ENCODE peak calls at places on chromosomes 3 and 15, in nine cellular contexts. Y is Panc1; H is trophoblast cell; D is adrenal gland; P is lung; F is sigmoid colon; R is kidney; Q is neural progenitor cell; S is CD4-positive, alpha-beta T cell. X is an unnamed sample.

GRCh38 chr15:35874260-35874905 is 328.4 kb upstream of the DPH6 start:
- DNase-seq in Y (no peak), H (peak; percentile 35), D (no peak), P (no peak), F (no peak), R (no peak), Q (no peak), S (no peak), X (peak; percentile 44)

GRCh38 chr15:46676233-46677206 is 1040.8 kb upstream of the SEMA6D start:
- DNase-seq in Y (no peak), H (no peak), D (no peak), P (no peak), F (no peak), R (no peak), Q (no peak), S (no peak), X (no peak)

GRCh38 chr3:123725652-123726400 is 141.0 kb upstream of the HACD2 start:
- DNase-seq in Y (no peak), H (no peak), D (no peak), P (no peak), F (no peak), R (no peak), Q (no peak), S (no peak), X (no peak)

GRCh38 chr3:188834349-188834748 is 337.4 kb upstream of the TPRG1 start:
- DNase-seq in Y (no peak), H (no peak), D (no peak), P (no peak), F (no peak), R (no peak), Q (no peak), S (no peak), X (no peak)

GRCh38 chr3:8888296-8888915 is 74.9 kb downstream of the RAD18 start:
- DNase-seq in Y (no peak), H (peak; percentile 77), D (no peak), P (no peak), F (no peak), R (no peak), Q (no peak), S (no peak), X (no peak)

GRCh38 chr3:164351126-164351525 is 727.2 kb downstream of the SI start:
- DNase-seq in Y (no peak), H (peak; percentile 36), D (no peak), P (no peak), F (no peak), R (no peak), Q (no peak), S (no peak), X (no peak)

GRCh38 chr3:38126121-38126892 is 10.6 kb downstream of the ACAA1 start:
- DNase-seq in Y (no peak), H (no peak), D (no peak), P (no peak), F (peak; percentile 50), R (no peak), Q (no peak), S (no peak), X (no peak)

GRCh38 chr3:38579146-38579545 is 70.3 kb downstream of the SCN5A start:
- DNase-seq in Y (no peak), H (peak; percentile 16), D (peak; percentile 15), P (no peak), F (no peak), R (no peak), Q (peak; percentile 35), S (no peak), X (no peak)

GRCh38 chr15:97140216-97140615 is 809.7 kb downstream of the NR2F2 start:
- DNase-seq in Y (no peak), H (no peak), D (no peak), P (no peak), F (no peak), R (no peak), Q (peak; percentile 60), S (no peak), X (no peak)

GRCh38 chr3:13452490-13453335 is 27.4 kb upstream of the HDAC11 start:
- DNase-seq in Y (peak; percentile 51), H (peak; percentile 90), D (peak; percentile 52), P (no peak), F (no peak), R (no peak), Q (peak; percentile 67), S (peak; percentile 35), X (peak; percentile 79)

GRCh38 chr3:153045150-153045549 is 116.9 kb upstream of the RAP2B start:
- DNase-seq in Y (no peak), H (no peak), D (no peak), P (no peak), F (no peak), R (no peak), Q (no peak), S (no peak), X (no peak)

GRCh38 chr15:57571725-57572124 is 20.0 kb upstream of the MYZAP start:
- DNase-seq in Y (no peak), H (no peak), D (no peak), P (no peak), F (no peak), R (no peak), Q (no peak), S (no peak), X (no peak)

GRCh38 chr3:64666171-64666581 is 21.6 kb downstream of the ADAMTS9 start:
- DNase-seq in Y (no peak), H (peak; percentile 81), D (no peak), P (no peak), F (no peak), R (peak; percentile 85), Q (no peak), S (no peak), X (no peak)

GRCh38 chr15:57440799-57441198 is 64.5 kb downstream of the CGNL1 start:
- DNase-seq in Y (no peak), H (peak; percentile 90), D (no peak), P (no peak), F (no peak), R (no peak), Q (no peak), S (no peak), X (no peak)

GRCh38 chr15:77099741-77100463 is 29.0 kb upstream of the TSPAN3 start:
- DNase-seq in Y (no peak), H (no peak), D (no peak), P (no peak), F (no peak), R (no peak), Q (no peak), S (no peak), X (no peak)

DNA sequence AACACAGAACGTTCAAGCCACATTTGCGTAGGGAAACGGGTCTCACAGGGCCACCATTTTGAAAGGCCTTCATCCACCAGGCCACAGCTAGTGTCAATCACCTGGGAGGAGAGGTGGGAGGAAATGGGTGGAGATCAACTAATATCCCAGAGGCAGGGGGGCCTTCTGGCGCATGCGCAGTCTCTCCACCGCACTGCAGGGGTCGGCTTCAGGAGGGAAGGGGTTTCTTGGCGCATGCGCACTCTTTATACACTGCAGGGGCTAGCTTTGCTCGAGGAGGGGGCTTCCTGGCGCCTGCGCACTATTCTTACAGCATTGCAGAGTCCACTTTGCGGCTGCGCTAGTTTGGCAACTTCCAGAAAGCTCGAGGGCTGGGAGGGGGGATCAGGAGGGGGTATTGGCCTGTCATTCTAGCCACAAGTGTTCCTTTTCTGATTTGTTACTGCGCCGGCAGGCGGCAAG is 173.2 kb upstream of the NDN start:
- DNase-seq in Y (no peak), H (no peak), D (no peak), P (no peak), F (no peak), R (no peak), Q (peak; percentile 95), S (no peak), X (peak; percentile 79)
- H3K27ac ChIP-seq in Y (no peak overlapping the region), H (no peak overlapping the region), D (no peak overlapping the region), P (no peak overlapping the region), F (no peak overlapping the region), R (no peak overlapping the region), Q (no peak overlapping the region), S (no peak overlapping the region), X (no peak overlapping the region)

GRCh38 chr3:15905041-15905440 is 107.3 kb upstream of the ANKRD28 start:
- DNase-seq in Y (no peak), H (peak; percentile 28), D (no peak), P (no peak), F (no peak), R (no peak), Q (no peak), S (no peak), X (no peak)
- H3K27ac ChIP-seq in Y (no peak overlapping the region), H (no peak overlapping the region), D (no peak overlapping the region), P (no peak overlapping the region), F (no peak overlapping the region), R (no peak overlapping the region), Q (no peak overlapping the region), S (no peak overlapping the region), X (no peak overlapping the region)

GRCh38 chr3:87225659-87226058 is 1.4 kb upstream of the CHMP2B start:
- DNase-seq in Y (no peak), H (no peak), D (peak; percentile 32), P (peak; percentile 33), F (peak; percentile 76), R (no peak), Q (no peak), S (no peak), X (no peak)

GRCh38 chr3:87227104-87227834 is at the start of gene CHMP2B:
- DNase-seq in Y (no peak), H (peak; percentile 98), D (peak; percentile 96), P (peak; percentile 93), F (peak; percentile 97), R (peak; percentile 97), Q (peak; percentile 94), S (peak; percentile 86), X (peak; percentile 91)

GRCh38 chr3:87228316-87228715 is 1.2 kb downstream of the CHMP2B start:
- DNase-seq in Y (no peak), H (peak; percentile 37), D (no peak), P (no peak), F (no peak), R (no peak), Q (peak; percentile 17), S (no peak), X (no peak)

GRCh38 chr3:87229113-87229512 is 2.0 kb downstream of the CHMP2B start:
- DNase-seq in Y (no peak), H (no peak), D (no peak), P (no peak), F (no peak), R (no peak), Q (no peak), S (no peak), X (no peak)

DNA sequence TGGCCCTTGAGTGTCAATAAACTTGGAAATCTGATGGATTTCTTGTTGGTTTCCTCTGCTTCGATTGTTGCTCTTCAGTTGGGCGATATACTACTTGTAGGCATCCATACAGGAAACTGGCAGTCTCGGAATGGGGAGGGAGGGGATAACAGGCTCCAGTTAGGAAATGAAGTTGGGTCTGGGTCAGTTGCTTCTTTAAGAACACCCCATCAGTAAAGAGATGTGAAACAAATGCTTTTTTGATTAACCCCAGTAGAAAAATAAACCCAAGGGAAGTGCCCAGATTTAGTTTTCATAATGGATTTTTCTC is 681 bp downstream of the CHMP2B start:
- DNase-seq in Y (no peak), H (no peak), D (no peak), P (no peak), F (no peak), R (no peak), Q (no peak), S (no peak), X (no peak)
- H3K27ac ChIP-seq in Y (peak overlapping the region; percentile 87), H (peak overlapping the region; percentile 93), D (peak overlapping the region; percentile 84), P (peak overlapping the region; percentile 91), F (peak overlapping the region; percentile 89), R (peak overlapping the region; percentile 99), Q (peak overlapping the region; percentile 79), S (peak overlapping the region; percentile 65), X (peak overlapping the region; percentile 93)

DNA sequence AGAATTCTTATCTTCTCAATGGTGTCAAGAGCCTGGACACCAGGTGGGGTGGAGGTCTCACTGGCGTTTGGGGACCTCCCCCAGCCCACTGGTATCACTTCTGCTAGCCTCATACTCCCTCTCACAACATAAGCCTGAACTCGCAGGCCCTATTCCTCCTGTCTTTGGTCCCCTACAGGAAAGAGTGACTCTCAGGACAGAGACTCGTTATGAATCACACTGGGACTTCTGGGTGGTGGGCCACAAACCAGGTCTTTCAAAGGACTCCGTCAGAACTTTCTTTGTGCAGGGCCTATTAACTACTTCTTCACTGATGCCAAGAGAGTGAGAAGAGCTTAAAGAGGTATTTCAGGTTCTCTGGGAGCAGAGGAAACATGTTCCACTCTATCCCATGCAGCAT is 100.4 kb downstream of the WDR76 start:
- DNase-seq in Y (no peak), H (no peak), D (no peak), P (no peak), F (no peak), R (no peak), Q (no peak), S (no peak), X (no peak)
- H3K27ac ChIP-seq in Y (no peak overlapping the region), H (no peak overlapping the region), D (no peak overlapping the region), P (no peak overlapping the region), F (no peak overlapping the region), R (no peak overlapping the region), Q (no peak overlapping the region), S (no peak overlapping the region), X (no peak overlapping the region)

X was measured in caudate nucleus.